ENCODE peak calls at places on chromosome 10, in six cellular contexts. G, B, T, W, V and Y are unnamed samples.

GRCh38 chr10:317219-317868 is 182.1 kb downstream of the ZMYND11 start:
- DNase-seq in G (peak), B (peak), T (peak), W (peak), V (peak), Y (no peak)

GRCh38 chr10:22598488-22598887 is 115.9 kb downstream of the PIP4K2A start:
- DNase-seq in G (no peak), B (no peak), T (no peak), W (no peak), V (no peak), Y (no peak)

GRCh38 chr10:93211989-93212388 is 138.3 kb downstream of the CYP26A1 start:
- DNase-seq in G (no peak), B (no peak), T (no peak), W (no peak), V (peak), Y (no peak)

GRCh38 chr10:125060851-125061556 is 99.4 kb downstream of the CTBP2 start:
- DNase-seq in G (peak), B (peak), T (no peak), W (peak), V (peak), Y (peak)

GRCh38 chr10:11424456-11425287 is 186.8 kb downstream of the USP6NL start:
- DNase-seq in G (no peak), B (peak), T (no peak), W (peak), V (peak), Y (no peak)

GRCh38 chr10:26528715-26529393 is 90.7 kb downstream of the APBB1IP start:
- DNase-seq in G (no peak), B (no peak), T (peak), W (no peak), V (no peak), Y (no peak)

GRCh38 chr10:28503114-28503513 is 29.8 kb upstream of the WAC start:
- DNase-seq in G (no peak), B (no peak), T (no peak), W (peak), V (peak), Y (no peak)

GRCh38 chr10:96578633-96579032 is 8.2 kb downstream of the TM9SF3 start:
- DNase-seq in G (no peak), B (no peak), T (no peak), W (no peak), V (no peak), Y (no peak)

GRCh38 chr10:15879058-15879457 is 18.8 kb upstream of the MINDY3 start:
- DNase-seq in G (no peak), B (no peak), T (no peak), W (no peak), V (peak), Y (no peak)

DNA sequence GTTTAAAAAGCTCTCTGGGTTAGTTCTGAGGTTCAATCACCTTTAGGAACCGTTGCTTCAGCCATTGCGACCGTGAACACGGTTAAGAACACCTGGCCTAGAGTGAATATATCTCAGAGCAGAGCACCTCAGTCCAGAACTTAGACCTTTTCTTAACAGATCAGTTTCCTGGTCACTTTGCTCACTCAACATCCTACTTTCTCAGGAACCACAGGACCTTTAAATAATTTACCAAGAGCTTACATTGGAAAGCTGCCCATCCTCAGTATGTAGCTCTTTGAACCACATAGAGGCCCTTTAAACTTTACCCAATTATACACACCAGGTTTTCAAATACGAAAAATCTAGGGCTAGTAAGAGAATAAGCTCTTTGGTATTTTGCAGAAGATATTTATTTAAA is 153.2 kb downstream of the NRBF2 start:
- DNase-seq in G (no peak), B (no peak), T (no peak), W (no peak), V (no peak), Y (no peak)
- H3K4me3 ChIP-seq in G (no peak), B (no peak), T (peak), W (no peak), V (no peak), Y (no peak)

DNA sequence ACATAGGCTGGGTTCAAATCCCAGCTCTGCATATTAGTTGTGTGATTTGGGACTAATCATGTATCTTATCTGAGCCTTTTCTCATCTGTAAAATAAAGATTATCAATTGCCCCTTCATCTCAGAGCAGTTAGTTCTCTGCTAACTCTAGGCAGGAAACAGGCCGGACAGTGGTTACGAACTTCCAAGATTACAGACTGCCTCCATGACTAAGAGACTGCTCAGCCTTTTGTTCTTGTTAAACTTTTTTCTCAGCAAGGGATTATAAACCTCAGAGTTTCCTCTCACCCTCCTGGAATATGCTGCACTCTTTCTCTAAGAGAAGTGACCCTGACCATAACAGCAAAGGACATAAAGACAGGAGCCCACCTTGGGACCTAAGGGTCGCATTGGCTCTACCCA is 52.5 kb upstream of the NFKB2 start:
- DNase-seq in G (no peak), B (no peak), T (no peak), W (peak), V (peak), Y (no peak)
- H3K4me3 ChIP-seq in G (no peak), B (no peak), T (no peak), W (no peak), V (no peak), Y (no peak)

GRCh38 chr10:49539320-49539885 is 482 bp upstream of the ERCC6 start:
- DNase-seq in G (no peak), B (peak), T (no peak), W (no peak), V (peak), Y (no peak)

GRCh38 chr10:49538381-49539319 is at the start of gene ERCC6:
- DNase-seq in G (peak), B (peak), T (peak), W (peak), V (peak), Y (peak)

GRCh38 chr10:49532461-49532860 is 6.5 kb downstream of the ERCC6 start:
- DNase-seq in G (no peak), B (no peak), T (no peak), W (no peak), V (no peak), Y (no peak)

GRCh38 chr10:49528977-49529506 is 9.9 kb downstream of the ERCC6 start:
- DNase-seq in G (no peak), B (no peak), T (no peak), W (no peak), V (no peak), Y (no peak)

DNA sequence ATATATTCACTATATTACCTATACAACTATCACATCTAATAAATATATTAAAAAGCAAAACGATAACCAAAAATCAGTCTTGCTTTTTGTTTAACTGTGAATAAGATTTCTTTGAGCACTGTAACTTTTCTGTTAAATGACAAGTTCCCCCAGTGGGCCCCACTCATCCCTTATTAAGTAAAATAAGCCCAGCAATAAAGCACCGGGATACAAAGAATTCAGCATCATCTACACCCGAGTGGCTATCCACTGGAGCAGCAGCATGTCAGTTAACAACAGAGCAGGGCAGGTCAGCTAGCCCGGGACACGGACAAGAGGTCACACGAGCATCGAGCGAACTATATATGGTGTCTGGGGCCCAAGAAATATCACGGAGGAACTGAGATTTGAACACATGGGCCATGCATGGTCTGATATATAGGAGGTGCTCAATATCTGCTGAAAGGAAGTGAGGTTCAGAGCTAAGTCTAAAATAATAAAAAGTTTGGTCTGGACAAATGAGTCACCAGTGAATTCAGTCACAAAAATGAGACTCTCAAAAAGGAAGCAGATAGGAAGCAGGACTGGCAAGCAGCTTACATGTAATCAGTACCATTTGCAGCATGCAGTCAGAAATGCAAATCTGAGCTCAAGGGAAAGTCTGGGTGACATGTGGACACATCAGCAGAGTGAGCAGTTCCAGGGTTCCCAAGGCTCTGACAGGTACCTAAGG is 4.1 kb downstream of the ERCC6 start:
- DNase-seq in G (no peak), B (no peak), T (peak), W (peak), V (peak), Y (peak)
- H3K4me3 ChIP-seq in G (no peak), B (no peak), T (peak), W (peak), V (peak), Y (no peak)

DNA sequence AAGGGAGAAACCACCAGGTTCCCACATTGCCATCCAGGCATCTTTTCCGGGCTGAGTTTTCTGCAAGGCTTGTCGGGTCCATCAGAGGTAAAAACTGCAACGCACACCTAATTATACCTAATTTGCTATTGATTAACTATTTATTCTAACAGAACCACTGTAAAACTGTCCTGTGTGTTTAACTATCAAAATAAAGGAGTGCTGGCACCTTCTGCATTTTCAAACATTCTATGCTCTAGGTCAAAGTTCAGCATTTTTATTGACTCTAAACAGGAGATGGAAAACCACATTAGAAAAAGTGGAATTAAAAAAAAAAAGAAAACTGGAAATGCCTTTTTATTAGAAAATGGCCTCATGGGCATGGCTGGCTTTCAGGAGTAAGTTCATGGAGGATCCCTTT is 82.0 kb downstream of the ADARB2 start:
- DNase-seq in G (no peak), B (no peak), T (no peak), W (no peak), V (no peak), Y (no peak)
- H3K4me3 ChIP-seq in G (no peak), B (no peak), T (no peak), W (no peak), V (no peak), Y (no peak)

GRCh38 chr10:100729877-100730738 is 15.3 kb upstream of the PAX2 start:
- DNase-seq in G (no peak), B (peak), T (no peak), W (no peak), V (no peak), Y (no peak)
- H3K4me3 ChIP-seq in G (peak), B (peak), T (peak), W (no peak), V (no peak), Y (no peak)

DNA sequence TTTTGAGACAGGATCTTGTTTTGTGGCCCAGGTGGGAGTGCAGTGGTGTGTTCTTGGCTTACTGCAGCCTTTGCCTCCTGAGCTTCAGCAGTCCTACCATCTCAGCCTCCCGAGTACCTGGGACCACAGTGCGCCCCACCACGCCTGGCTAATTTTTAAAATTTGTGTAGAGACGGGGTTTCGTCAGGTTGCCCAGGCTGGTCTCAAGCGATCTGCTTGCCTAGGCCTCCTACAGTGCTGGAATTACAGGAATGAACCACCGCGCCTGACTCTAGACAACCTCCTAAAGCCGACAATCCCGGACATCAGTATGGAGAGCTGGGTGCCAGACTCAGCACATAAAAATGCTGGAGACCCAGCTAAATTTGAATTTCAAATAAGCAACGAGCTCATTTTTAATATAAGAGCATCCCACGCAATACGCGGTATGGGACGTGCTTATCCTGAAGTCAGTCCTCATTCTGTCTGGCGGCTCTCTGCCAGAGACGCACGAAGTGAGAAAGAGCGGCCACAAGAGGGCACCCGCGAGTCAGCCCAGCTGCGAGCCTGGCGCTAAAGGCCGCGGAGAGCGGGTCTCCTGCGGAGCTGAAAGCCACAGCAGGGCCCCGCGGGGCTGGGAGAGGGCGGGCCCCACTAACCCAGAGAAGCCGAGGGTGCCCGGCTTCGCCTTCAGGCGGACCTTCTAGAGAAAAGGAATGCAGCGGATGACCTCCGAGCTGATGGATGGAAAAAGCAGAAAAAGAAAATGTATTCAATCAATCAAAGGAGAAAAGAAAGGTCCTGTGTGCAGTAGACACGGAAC is 7.1 kb downstream of the CALY start:
- DNase-seq in G (no peak), B (peak), T (no peak), W (peak), V (peak), Y (peak)
- H3K4me3 ChIP-seq in G (no peak), B (no peak), T (no peak), W (peak), V (peak), Y (no peak)

DNA sequence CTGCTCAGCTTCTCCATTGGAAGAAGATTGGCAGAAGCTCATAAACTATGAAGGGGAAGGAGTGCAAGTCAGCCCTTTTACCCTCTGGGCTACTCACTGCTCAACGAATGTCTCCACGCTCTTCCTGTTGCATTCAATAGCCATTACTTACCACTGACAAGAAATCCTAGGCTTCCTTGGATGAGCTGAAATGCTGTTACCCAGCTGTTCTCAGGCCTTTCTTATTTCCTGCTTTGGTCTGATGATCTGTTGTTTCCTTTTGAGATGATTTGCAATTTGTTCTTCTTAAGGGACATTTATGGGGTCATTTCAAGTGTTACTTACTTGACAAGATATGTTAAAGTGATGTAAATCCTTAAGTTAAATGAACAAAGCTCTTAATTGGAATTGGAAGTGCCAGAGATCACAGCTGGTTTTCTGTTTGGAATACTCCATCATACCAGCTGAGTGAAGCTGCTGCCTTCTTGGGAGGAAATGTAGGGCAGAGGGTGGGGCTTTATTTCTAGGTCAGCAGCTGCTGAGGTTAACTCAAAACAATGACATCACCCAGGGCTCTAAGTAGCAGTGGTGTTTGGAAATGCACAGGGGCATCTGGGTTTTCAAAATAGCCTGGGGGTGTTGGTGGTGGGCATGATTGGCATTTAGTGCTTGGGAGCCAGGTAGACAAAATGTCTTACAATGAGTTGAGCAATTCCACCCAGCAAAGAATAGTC is 169.9 kb downstream of the PRKCQ start:
- DNase-seq in G (no peak), B (no peak), T (no peak), W (no peak), V (peak), Y (peak)
- H3K4me3 ChIP-seq in G (no peak), B (no peak), T (no peak), W (no peak), V (no peak), Y (no peak)

DNA sequence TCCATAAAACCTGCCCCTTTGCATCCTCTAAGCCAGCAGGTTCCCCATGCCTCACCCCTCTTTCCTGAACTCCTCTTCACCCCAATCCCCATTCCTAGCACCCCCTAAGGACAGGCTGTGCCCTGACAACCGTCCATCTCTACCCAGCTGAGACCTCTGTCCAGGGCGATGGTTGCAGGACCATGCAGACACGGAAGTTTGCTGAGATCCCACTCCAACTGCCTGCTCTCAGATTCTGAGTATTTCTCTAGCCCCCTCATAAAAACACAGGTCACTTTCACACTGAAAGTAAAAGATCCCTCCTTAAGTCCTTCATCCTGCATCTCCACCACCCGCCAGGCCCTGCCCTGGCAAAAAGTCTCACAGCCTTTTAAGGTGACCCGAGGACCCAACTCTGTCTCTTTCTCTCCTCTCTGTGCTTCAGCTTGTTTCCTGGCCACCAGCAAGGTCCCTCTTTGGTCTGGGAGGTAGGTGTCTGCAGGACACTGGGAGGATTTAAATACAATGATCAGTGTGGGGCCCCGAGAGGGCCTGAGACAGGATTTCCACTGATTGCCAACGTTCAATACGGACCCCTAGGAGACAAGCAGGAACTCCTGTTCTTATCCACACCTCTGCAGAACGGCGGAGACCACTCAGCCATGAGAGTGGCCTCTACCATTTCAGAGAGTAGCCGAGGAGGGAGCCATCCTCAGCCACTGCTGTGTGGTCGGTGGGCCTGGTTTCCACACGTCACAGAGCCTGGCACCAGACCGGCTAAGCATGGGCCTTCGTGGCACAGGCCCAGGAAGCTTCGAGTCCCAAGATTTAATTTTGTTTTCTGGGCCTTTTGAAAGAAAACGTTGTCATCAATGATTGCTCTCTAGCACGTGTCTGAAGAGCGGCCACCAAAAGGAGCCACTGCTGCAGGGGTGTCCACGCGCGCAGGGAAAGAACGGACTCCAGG is 27.9 kb downstream of the CALML3 start:
- DNase-seq in G (no peak), B (peak), T (no peak), W (no peak), V (no peak), Y (no peak)
- H3K4me3 ChIP-seq in G (no peak), B (no peak), T (no peak), W (no peak), V (no peak), Y (no peak)

GRCh38 chr10:3478153-3478552 is 305.6 kb upstream of the PITRM1 start:
- DNase-seq in G (no peak), B (no peak), T (no peak), W (no peak), V (no peak), Y (no peak)
- H3K4me3 ChIP-seq in G (no peak), B (no peak), T (no peak), W (no peak), V (no peak), Y (no peak)